ENCODE peak calls at places on chromosomes 5 and 9, in seven cellular contexts. R is right lobe of liver, G is transverse colon, S is uterus, U is A549, J is sigmoid colon, Y is tibial nerve. C is an unnamed sample.

GRCh38 chr9:89635816-89636215 is 31.0 kb downstream of the GADD45G start:
- DNase-seq in R (no peak), G (no peak), S (no peak), U (no peak), J (no peak), Y (no peak), C (no peak)

GRCh38 chr5:128632264-128632663 is 94.2 kb upstream of the FBN2 start:
- DNase-seq in R (no peak), G (no peak), S (no peak), U (no peak), J (no peak), Y (no peak), C (no peak)

GRCh38 chr5:18037718-18038117 is 403.5 kb downstream of the TAF11L14 start:
- DNase-seq in R (no peak), G (no peak), S (no peak), U (no peak), J (no peak), Y (no peak), C (no peak)

GRCh38 chr9:81613002-81613750 is 76.2 kb downstream of the TLE1 start:
- DNase-seq in R (no peak), G (peak; percentile 47), S (peak; percentile 75), U (no peak), J (peak; percentile 92), Y (no peak), C (no peak)

GRCh38 chr9:107685901-107686300 is 196.3 kb upstream of the KLF4 start:
- DNase-seq in R (no peak), G (no peak), S (no peak), U (no peak), J (no peak), Y (no peak), C (no peak)

GRCh38 chr5:88666761-88667186 is 216.2 kb downstream of the MEF2C start:
- DNase-seq in R (no peak), G (no peak), S (no peak), U (no peak), J (no peak), Y (no peak), C (no peak)

GRCh38 chr9:105127863-105128220 is 116.6 kb upstream of the SLC44A1 start:
- DNase-seq in R (no peak), G (no peak), S (no peak), U (no peak), J (no peak), Y (no peak), C (no peak)

GRCh38 chr9:76911971-76912370 is 6.1 kb upstream of the PRUNE2 start:
- DNase-seq in R (no peak), G (no peak), S (no peak), U (no peak), J (no peak), Y (no peak), C (no peak)

GRCh38 chr5:115557667-115558387 is 13.3 kb upstream of the FEM1C start:
- DNase-seq in R (no peak), G (peak; percentile 29), S (no peak), U (no peak), J (no peak), Y (no peak), C (no peak)

GRCh38 chr9:90998573-90998972 is 197.0 kb downstream of the SYK start:
- DNase-seq in R (no peak), G (peak; percentile 21), S (no peak), U (no peak), J (no peak), Y (no peak), C (no peak)

GRCh38 chr5:149834246-149834855 is 104.2 kb downstream of the PPARGC1B start:
- DNase-seq in R (no peak), G (peak; percentile 71), S (no peak), U (peak; percentile 87), J (no peak), Y (peak; percentile 77), C (no peak)

GRCh38 chr9:114110180-114110579 is 11.1 kb upstream of the KIF12 start:
- DNase-seq in R (no peak), G (no peak), S (no peak), U (peak; percentile 35), J (no peak), Y (no peak), C (no peak)

GRCh38 chr9:129359871-129360536 is 181.9 kb upstream of the IER5L start:
- DNase-seq in R (no peak), G (no peak), S (no peak), U (no peak), J (no peak), Y (no peak), C (no peak)

GRCh38 chr5:92760550-92760949 is 820.5 kb downstream of the NR2F1-AS1 start:
- DNase-seq in R (no peak), G (no peak), S (no peak), U (no peak), J (no peak), Y (no peak), C (no peak)

GRCh38 chr5:142874537-142874936 is 104.4 kb downstream of the ARHGAP26 start:
- DNase-seq in R (peak; percentile 91), G (peak; percentile 95), S (peak; percentile 57), U (peak; percentile 73), J (no peak), Y (peak; percentile 68), C (peak; percentile 80)

GRCh38 chr9:111900081-111900805 is 3.6 kb downstream of the UGCG start:
- DNase-seq in R (no peak), G (no peak), S (no peak), U (no peak), J (no peak), Y (no peak), C (no peak)

GRCh38 chr5:66558562-66558961 is 37.6 kb upstream of the MAST4 start:
- DNase-seq in R (no peak), G (no peak), S (no peak), U (no peak), J (no peak), Y (no peak), C (no peak)

GRCh38 chr9:20980713-20981481 is 50.5 kb downstream of the HACD4 start:
- DNase-seq in R (no peak), G (no peak), S (no peak), U (no peak), J (no peak), Y (no peak), C (no peak)

DNA sequence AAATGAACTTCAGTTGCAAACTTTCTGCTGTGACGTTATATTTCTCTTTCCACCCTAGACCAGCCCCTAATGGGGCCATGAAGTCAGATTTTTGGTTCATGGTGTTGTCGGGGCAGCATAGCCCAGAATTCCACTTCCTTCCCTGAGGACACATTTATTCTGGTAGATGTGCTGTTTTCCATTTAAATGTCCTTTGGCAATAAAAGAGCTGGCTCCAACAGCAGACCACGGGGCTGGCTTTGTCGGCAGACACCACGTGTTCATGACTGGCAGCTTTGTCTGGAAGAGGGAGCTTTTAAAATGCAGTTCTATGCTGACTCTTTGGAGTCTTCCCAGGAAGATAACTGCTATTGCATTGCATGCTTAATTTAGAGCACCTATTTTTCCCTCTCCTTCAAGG is 17.6 kb upstream of the LCP2 start:
- DNase-seq in R (no peak), G (no peak), S (peak; percentile 88), U (no peak), J (peak; percentile 94), Y (peak; percentile 84), C (no peak)
- TF ChIP-seq POLR2A in R (no peak), G (no peak), S (no peak), U (no peak), J (no peak), Y (no peak), C (no peak)

GRCh38 chr5:107670927-107671741 is at the start of gene EFNA5:
- DNase-seq in R (peak; percentile 29), G (peak; percentile 41), S (peak; percentile 19), U (peak; percentile 17), J (peak; percentile 77), Y (peak; percentile 15), C (peak; percentile 75)
- TF ChIP-seq POLR2A in R (no peak), G (no peak), S (no peak), U (peak; percentile 22), J (no peak), Y (no peak), C (no peak)

DNA sequence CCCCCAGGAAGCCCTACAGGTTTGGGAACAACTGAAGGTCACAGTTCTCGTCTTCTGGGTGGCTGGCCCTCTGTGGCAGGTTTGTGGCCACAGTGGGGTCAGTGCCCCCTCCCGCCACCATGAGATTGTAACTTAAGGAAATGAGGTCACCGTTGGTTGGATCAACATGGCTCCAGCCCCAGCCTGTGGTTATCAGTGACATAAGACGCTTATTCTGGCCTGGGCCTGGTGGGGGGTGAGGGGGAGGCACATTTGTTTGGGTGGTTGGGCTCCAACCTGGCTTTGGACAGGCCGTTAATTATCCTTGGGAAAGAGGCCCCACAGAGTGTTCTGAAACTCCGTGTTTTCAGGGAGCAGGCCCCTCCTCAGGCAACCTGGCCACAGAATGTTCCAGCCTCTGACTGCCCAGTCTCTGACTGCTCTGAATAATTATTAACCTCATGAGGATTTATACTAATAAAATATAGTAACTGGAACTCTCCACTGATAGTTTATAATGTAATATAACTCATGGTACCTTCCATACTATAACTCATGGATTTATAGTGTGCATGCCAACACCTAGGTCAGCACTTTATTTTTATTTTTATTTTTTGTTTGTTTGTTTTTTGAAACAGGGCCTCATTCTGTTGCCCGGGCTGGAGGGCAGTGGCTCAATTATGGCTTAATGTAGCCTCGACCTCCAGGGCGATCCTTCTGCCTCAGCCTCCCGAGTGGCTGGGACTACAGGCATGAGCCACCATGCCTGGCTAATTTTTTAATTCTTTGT is 58.0 kb upstream of the RPL26L1 start:
- DNase-seq in R (peak; percentile 63), G (peak; percentile 42), S (peak; percentile 87), U (no peak), J (peak; percentile 94), Y (no peak), C (no peak)
- TF ChIP-seq POLR2A in R (no peak), G (no peak), S (no peak), U (no peak), J (no peak), Y (no peak), C (no peak)

GRCh38 chr9:96649620-96650323 is 5.3 kb downstream of the PRXL2C start:
- DNase-seq in R (no peak), G (no peak), S (no peak), U (no peak), J (no peak), Y (no peak), C (no peak)

GRCh38 chr9:96651626-96652025 is 3.5 kb downstream of the PRXL2C start:
- DNase-seq in R (no peak), G (no peak), S (no peak), U (peak; percentile 47), J (no peak), Y (no peak), C (no peak)

GRCh38 chr9:96655198-96655851 is at the start of gene PRXL2C:
- DNase-seq in R (peak; percentile 89), G (peak; percentile 90), S (peak; percentile 85), U (peak; percentile 55), J (peak; percentile 94), Y (peak; percentile 88), C (peak; percentile 94)

DNA sequence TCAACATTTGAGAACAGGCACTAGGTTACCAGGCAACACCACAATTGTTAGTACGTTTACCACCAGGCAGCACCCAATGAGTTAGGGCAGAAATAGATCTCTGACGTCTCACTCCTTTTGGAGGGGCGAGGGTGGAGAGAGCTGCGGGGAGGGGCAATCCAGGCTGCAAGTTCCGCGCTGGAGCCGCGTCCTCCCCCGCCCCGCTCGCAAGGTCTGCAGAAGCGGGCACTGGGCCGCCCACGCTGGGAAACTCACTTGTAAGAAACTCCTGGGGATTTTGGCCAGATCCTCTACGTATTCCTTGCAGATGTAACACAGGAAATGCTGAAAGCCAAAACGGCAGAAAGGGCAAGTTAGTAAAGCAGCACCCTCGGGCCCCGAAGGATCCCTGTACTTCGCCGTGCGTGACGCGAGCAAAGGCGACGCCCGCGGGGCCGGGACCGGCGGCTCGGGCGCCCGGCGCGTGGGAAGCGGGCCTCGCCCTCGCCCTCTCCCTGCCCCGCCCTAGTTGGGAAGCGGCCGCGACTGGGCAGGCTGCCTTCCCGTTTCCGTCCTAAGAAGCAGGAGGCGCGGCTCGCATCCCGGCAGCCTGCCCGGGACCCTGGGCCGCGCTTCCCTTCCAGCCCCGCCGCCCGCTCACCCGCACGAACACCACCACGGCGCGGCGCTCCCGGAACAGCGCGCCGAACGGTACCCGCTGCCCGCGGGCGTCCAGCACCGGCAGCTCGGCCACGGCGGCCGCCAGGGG is 493 bp downstream of the PRXL2C start:
- DNase-seq in R (peak; percentile 81), G (peak; percentile 81), S (peak; percentile 81), U (peak; percentile 71), J (peak; percentile 92), Y (peak; percentile 72), C (peak; percentile 91)
- TF ChIP-seq POLR2A in R (peak; percentile 85), G (peak; percentile 38), S (peak; percentile 48), U (peak; percentile 14), J (no peak), Y (peak; percentile 29), C (no peak)

C was measured in spleen.